ENCODE peak calls at places on chromosomes 16 and 17, in four cellular contexts. L, H, O and Z are unnamed samples.

GRCh38 chr17:69724236-69724635 is 309.7 kb downstream of the MAP2K6 start:
- DNase-seq in H (no peak), L (no peak), O (peak; percentile 30), Z (no peak)

GRCh38 chr16:72621651-72622050 is 426.3 kb downstream of the ZFHX3 start:
- DNase-seq in H (peak; percentile 18), L (no peak), O (peak; percentile 58), Z (no peak)

GRCh38 chr17:73911726-73912359 is 267.6 kb upstream of the SDK2 start:
- DNase-seq in H (no peak), O (no peak), L (no peak), Z (no peak)

GRCh38 chr17:31061678-31062077 is 33.1 kb upstream of the NF1 start:
- DNase-seq in H (no peak), L (no peak), O (no peak), Z (no peak)

GRCh38 chr17:72725432-72726068 is 366.9 kb downstream of the SLC39A11 start:
- DNase-seq in O (peak; percentile 66), H (peak; percentile 78), L (no peak), Z (peak; percentile 32)

GRCh38 chr17:35051579-35052239 is 11.8 kb downstream of the RFFL start:
- DNase-seq in H (peak; percentile 61), O (peak; percentile 19), L (no peak), Z (no peak)

GRCh38 chr16:9016824-9017223 is 53.1 kb upstream of the USP7 start:
- DNase-seq in O (no peak), H (no peak), L (no peak), Z (no peak)

GRCh38 chr16:81774348-81774747 is 4.7 kb upstream of the PLCG2 start:
- DNase-seq in H (no peak), L (no peak), O (no peak), Z (no peak)

GRCh38 chr17:32861979-32862378 is 14.9 kb downstream of the MYO1D start:
- DNase-seq in L (no peak), O (no peak), H (no peak), Z (no peak)

GRCh38 chr16:89009343-89010209 is 32.6 kb upstream of the CBFA2T3 start:
- DNase-seq in L (no peak), O (no peak), H (peak; percentile 21), Z (no peak)

GRCh38 chr16:20675488-20676267 is 21.8 kb downstream of the ACSM1 start:
- DNase-seq in L (peak; percentile 59), O (no peak), H (peak; percentile 12), Z (no peak)

GRCh38 chr17:42653179-42654124 is 5.6 kb upstream of the TUBG2 start:
- DNase-seq in H (peak; percentile 83), L (no peak), O (peak; percentile 54), Z (peak; percentile 74)

GRCh38 chr16:87812200-87812656 is 46.4 kb upstream of the KLHDC4 start:
- DNase-seq in L (no peak), H (no peak), O (no peak), Z (no peak)

GRCh38 chr16:85025781-85026653 is 1.6 kb upstream of the KIAA0513 start:
- DNase-seq in L (no peak), H (no peak), O (no peak), Z (no peak)

GRCh38 chr16:81492307-81492706 is 47.7 kb downstream of the CMIP start:
- DNase-seq in L (no peak), O (no peak), H (no peak), Z (no peak)

GRCh38 chr17:10130733-10131132 is 67.7 kb downstream of the GAS7 start:
- DNase-seq in H (no peak), O (peak; percentile 42), L (no peak), Z (no peak)

GRCh38 chr16:70700101-70701020 is 14.5 kb upstream of the MTSS2 start:
- DNase-seq in L (no peak), O (no peak), H (no peak), Z (no peak)
- H3K4me3 ChIP-seq in L (no peak overlapping the region), O (no peak overlapping the region), H (no peak overlapping the region), Z (no peak overlapping the region)

GRCh38 chr17:75758131-75758905 is 6.7 kb downstream of the GALK1 start:
- DNase-seq in O (no peak), L (no peak), H (no peak), Z (no peak)
- TF ChIP-seq CTCF in O (peak; percentile 10), L (peak; percentile 39), H (peak; percentile 60), Z (peak; percentile 40)

DNA sequence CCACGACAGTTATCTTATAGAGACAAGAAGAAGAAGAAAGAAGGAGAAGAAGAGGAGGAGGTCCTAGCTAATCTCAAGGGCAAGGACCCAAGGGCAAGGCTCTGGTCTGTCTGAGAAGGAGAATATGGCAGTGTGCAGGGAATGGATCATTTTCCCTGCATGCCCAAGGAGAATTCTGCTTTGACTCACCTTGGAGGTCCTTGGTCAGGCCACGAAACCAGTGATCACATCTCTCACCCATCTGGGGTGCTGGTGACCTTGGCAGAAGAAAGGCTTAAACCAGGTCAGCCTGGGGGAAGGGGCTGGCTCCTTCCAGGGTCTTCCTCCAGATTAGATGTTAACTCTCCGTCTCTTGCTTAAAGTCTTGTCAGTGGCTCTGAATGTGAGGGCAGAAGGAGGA is 1.6 kb upstream of the FMNL1 start:
- DNase-seq in H (no peak), O (no peak), L (no peak), Z (no peak)
- H3K4me3 ChIP-seq in H (no peak overlapping the region), O (no peak overlapping the region), L (no peak overlapping the region), Z (no peak overlapping the region)

GRCh38 chr16:15979801-15980200 is 30.4 kb downstream of the ABCC1 start:
- DNase-seq in H (no peak), O (no peak), L (no peak), Z (no peak)

GRCh38 chr16:15983898-15984297 is 34.5 kb downstream of the ABCC1 start:
- DNase-seq in L (no peak), H (peak; percentile 46), O (peak; percentile 72), Z (no peak)

GRCh38 chr16:15976929-15977637 is 27.7 kb downstream of the ABCC1 start:
- DNase-seq in O (peak; percentile 84), L (no peak), H (peak; percentile 55), Z (no peak)

GRCh38 chr16:15981382-15981781 is 32.0 kb downstream of the ABCC1 start:
- DNase-seq in H (no peak), L (no peak), O (no peak), Z (no peak)

DNA sequence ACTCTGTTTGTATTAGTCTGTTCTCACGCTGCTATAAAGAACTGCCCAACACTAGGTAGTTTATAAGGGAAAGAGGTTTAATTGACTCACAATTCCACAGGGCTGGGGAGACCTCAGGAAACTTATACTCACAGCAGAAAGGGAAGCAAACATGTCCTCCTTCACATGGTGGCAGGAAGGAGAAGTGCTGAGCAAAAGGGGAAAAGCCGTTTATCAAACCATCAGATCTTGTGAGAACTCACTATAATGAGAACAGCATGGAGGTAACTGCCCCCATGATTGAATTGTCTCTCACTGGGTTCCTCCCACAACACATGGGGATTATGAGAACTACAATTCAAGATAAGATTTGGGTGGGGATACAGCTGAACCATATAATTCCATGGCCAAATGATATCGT is 30.9 kb downstream of the ABCC1 start:
- DNase-seq in L (no peak), H (no peak), O (no peak), Z (no peak)
- TF ChIP-seq CTCF in L (no peak), H (no peak), O (no peak), Z (no peak)

GRCh38 chr16:3696425-3697218 is 20.7 kb downstream of the TRAP1 start:
- DNase-seq in H (peak; percentile 96), O (peak; percentile 94), L (no peak), Z (peak; percentile 74)
- H3K4me3 ChIP-seq in H (no peak overlapping the region), O (no peak overlapping the region), L (no peak overlapping the region), Z (no peak overlapping the region)

DNA sequence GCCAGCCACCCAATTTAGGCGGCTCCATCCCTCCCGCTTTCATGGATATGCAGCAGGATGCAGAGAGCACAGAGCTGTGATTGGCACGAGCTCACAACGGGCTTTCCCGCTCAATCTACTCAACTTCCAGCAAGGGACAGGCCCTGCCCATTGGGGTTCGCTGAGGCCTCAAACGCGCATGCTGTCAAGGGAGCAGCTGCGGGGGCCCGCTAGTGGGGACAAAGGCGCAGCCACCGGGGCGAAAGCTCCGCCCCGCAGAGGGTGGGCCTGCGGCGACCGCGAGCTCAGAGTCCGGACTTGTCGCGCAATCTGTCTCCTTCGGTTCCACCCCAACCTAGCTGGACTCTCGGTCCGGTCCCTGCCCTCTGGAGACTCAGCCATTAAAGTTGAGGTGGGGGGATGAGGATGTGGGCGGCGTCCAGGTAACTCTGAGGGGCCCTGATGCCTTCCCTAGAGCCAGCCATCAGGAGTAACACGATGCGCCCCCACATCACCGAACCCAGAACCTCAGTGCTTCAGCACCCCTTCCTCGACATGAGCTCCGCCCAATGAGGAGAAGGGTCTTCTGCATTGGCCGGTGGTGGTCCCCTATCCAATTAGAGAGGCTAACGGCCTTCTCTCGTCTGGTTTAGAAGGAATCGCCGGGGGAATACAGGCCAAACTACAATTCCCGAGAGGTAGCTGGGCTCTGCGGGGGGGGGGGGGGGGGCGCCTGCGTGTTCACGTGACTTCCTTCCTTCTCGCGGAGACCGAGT is 489 bp upstream of the NFATC3 start:
- DNase-seq in H (peak; percentile 59), O (peak; percentile 61), L (no peak), Z (peak; percentile 81)
- TF ChIP-seq CTCF in H (peak; percentile 6), O (no peak), L (no peak), Z (no peak)

DNA sequence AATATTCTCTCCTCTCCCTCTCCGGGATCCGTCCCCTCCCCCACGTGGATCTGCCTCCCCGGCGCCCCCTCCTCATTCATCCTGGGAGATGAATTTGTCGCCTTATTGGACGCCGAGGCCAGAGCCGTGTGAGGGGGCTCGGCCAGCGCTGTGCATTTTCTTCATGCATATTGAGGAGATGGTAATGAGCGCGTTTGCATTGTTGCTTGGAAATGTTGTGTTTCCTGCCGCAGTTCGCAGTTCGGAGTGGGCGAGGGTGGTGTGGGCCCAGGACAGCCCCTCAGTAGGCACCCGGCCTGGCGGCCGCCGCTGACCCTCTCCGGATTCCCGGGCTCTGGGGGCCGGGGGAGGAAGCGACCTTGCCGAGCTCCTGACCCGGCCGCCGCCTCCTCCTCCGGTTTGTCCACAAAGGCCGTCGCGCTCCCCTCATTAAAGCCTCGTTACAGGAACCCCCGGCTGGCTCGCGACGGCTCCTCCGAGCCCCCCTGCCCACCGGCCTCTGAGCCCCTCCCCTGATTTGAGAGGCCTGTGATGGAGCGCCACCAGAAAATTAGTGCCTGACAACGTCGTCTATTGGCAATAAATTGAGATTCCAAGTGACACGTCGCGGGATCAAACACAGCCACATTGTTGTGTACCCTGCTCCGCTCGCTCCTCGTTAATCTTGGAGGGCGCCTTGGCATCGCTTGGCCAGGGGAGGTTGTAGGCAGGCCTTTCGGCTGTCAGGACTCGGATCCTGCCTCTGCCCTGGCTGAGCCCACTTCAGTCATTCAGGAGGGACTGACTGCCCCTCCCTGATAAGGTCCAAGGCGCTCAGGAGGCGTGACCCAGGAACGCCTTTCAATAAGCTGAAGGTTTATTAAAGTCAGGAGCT is 4.8 kb upstream of the IRX3 start:
- DNase-seq in O (no peak), H (no peak), L (no peak), Z (no peak)
- H3K4me3 ChIP-seq in O (no peak overlapping the region), H (no peak overlapping the region), L (no peak overlapping the region), Z (no peak overlapping the region)

GRCh38 chr17:19287651-19288050 is 50.5 kb downstream of the EPN2 start:
- DNase-seq in L (no peak), O (no peak), H (no peak), Z (no peak)
- TF ChIP-seq CTCF in L (no peak), O (no peak), H (no peak), Z (no peak)